ENCODE peak calls at places on chromosomes 5 and 9, in five cellular contexts. I, U, J, N and S are unnamed samples. For H3K4me1, the result is how much of the 10 kb centered on the place peaks cover.

GRCh38 chr5:37807015-37807414 is 32.8 kb downstream of the GDNF start:
- DNase-seq in I (no peak), U (no peak), J (no peak), N (no peak), S (no peak)

GRCh38 chr9:96441798-96442445 is 8.0 kb upstream of the HABP4 start:
- DNase-seq in I (no peak), U (peak), J (no peak), N (no peak), S (no peak)

GRCh38 chr5:74934949-74935751 is 69.0 kb upstream of the FAM169A start:
- DNase-seq in I (no peak), U (no peak), J (no peak), N (no peak), S (no peak)

GRCh38 chr5:41790038-41790776 is 80.0 kb downstream of the OXCT1 start:
- DNase-seq in I (no peak), U (no peak), J (no peak), N (no peak), S (no peak)

GRCh38 chr9:36855443-36856315 is 178.4 kb downstream of the PAX5 start:
- DNase-seq in I (no peak), U (no peak), J (no peak), N (no peak), S (no peak)

GRCh38 chr5:156380846-156381245 is 53.9 kb downstream of the SGCD start:
- DNase-seq in I (peak), U (no peak), J (no peak), N (no peak), S (peak)

GRCh38 chr9:96150324-96151023 is 151.5 kb downstream of the HSD17B3 start:
- DNase-seq in I (peak), U (no peak), J (no peak), N (no peak), S (no peak)

GRCh38 chr5:73338201-73339126 is 110.1 kb downstream of the FOXD1 start:
- DNase-seq in I (no peak), U (no peak), J (no peak), N (peak), S (no peak)

GRCh38 chr5:174585472-174585871 is 138.9 kb upstream of the MSX2 start:
- DNase-seq in I (no peak), U (no peak), J (no peak), N (no peak), S (no peak)

GRCh38 chr9:15553528-15553898 is 670 bp downstream of the CCDC171 start:
- DNase-seq in I (no peak), U (no peak), J (no peak), N (no peak), S (no peak)

GRCh38 chr9:16719921-16720320 is 150.5 kb downstream of the BNC2 start:
- DNase-seq in I (no peak), U (no peak), J (no peak), N (no peak), S (no peak)

GRCh38 chr5:68114641-68115040 is 100.9 kb upstream of the PIK3R1 start:
- DNase-seq in I (no peak), U (no peak), J (no peak), N (no peak), S (no peak)

GRCh38 chr5:75571547-75571946 is 39.7 kb upstream of the ANKDD1B start:
- DNase-seq in I (no peak), U (no peak), J (no peak), N (no peak), S (no peak)

GRCh38 chr9:89426389-89426961 is 71.4 kb downstream of the SEMA4D start:
- DNase-seq in I (no peak), U (no peak), J (no peak), N (no peak), S (no peak)

GRCh38 chr9:112112941-112113399 is 62.1 kb downstream of the SUSD1 start:
- DNase-seq in I (no peak), U (peak), J (no peak), N (no peak), S (no peak)

GRCh38 chr5:160198148-160198545 is 31.2 kb upstream of the FABP6 start:
- DNase-seq in I (no peak), U (no peak), J (no peak), N (no peak), S (no peak)

GRCh38 chr5:144139586-144139985 is 30.9 kb downstream of the YIPF5 start:
- DNase-seq in I (no peak), U (no peak), J (no peak), N (no peak), S (no peak)

GRCh38 chr5:135324897-135325650 is 74.0 kb downstream of the MACROH2A1 start:
- DNase-seq in I (no peak), U (no peak), J (no peak), N (no peak), S (no peak)

GRCh38 chr9:95826183-95826838 is 49.2 kb upstream of the ERCC6L2 start:
- DNase-seq in I (no peak), U (no peak), J (no peak), N (no peak), S (no peak)

GRCh38 chr9:134215395-134215708 is 51.0 kb upstream of the RNU6ATAC start:
- DNase-seq in I (peak), U (no peak), J (no peak), N (no peak), S (no peak)

GRCh38 chr5:78899922-78900362 is 85.2 kb downstream of the ARSB start:
- DNase-seq in I (no peak), U (peak), J (no peak), N (no peak), S (no peak)

DNA sequence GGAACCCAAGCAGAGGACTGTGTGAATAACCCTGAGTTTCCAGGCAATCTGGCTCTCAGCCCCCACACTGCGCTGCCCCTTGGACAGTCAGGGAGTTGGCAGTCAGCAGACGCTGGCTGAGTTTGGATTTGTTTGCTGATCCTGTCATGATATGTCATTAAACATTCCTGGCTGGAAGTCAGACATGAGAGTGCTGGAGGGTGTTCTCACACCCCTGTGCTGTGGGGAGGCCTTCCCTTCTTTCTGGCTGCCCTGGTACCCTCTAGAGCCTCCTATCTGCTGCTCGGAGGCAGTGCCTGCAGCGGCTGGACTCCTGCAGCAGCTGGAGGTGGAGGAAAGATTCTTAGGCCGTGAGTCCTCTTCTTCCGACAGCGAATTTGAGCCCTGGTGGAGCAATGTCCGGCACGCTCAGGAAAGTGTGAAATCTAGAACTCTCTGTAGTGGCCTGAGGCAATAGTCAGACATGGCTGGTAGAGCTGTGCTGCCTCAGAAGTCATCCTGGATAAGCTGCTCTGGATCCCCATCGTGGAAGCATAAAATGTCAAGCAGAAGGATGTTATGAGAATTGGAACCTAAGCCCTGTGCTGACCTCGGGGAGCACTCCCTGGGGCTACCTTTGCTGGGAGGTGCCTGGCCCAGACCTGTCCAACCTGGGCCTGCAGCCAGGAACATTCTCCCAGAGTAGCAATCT is 72.0 kb downstream of the PDE8B start:
- DNase-seq in I (no peak), U (no peak), J (no peak), N (no peak), S (no peak)
- H3K27ac ChIP-seq in I (peak), U (no peak), J (no peak), N (peak), S (no peak)

GRCh38 chr9:93466416-93467061 is 13.2 kb upstream of the FAM120AOS start:
- DNase-seq in I (no peak), U (no peak), J (no peak), N (no peak), S (no peak)
- H3K4me1 ChIP-seq in I (half or more), U (under half), J (half or more), N (under half), S (under half)

GRCh38 chr9:132242621-132243155 is 80.8 kb downstream of the NTNG2 start:
- DNase-seq in I (no peak), U (no peak), J (no peak), N (no peak), S (no peak)

GRCh38 chr9:132243156-132244074 is 81.6 kb downstream of the NTNG2 start:
- DNase-seq in I (no peak), U (no peak), J (no peak), N (no peak), S (no peak)

GRCh38 chr9:132241840-132242620 is 80.2 kb downstream of the NTNG2 start:
- DNase-seq in I (no peak), U (peak), J (peak), N (no peak), S (peak)

GRCh38 chr9:132245465-132245864 is 83.6 kb downstream of the NTNG2 start:
- DNase-seq in I (no peak), U (no peak), J (no peak), N (no peak), S (no peak)

GRCh38 chr9:132244582-132245455 is 83.0 kb downstream of the NTNG2 start:
- DNase-seq in I (no peak), U (peak), J (peak), N (peak), S (peak)
- TF ChIP-seq CTCF in I (no peak), U (no peak), J (no peak), N (no peak), S (no peak)

DNA sequence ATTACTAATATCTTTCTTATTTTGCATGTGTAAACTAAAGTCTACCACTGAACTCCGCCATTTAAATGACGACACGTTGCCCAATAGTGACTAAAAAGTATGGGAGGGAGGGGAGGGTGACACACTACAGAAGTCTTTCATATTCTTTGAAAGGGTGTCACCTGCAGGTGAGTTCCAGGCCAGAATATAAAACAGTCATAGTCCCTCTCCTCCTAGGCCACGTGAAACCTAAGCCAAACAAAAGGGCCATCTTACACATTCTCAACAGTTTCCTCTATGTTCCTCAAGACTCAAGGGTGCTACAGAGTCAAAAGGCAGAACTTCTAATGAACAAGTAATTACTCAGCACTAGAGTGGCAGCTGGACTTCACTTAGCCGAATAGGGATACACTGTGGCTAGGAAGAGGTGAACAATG is 6.4 kb downstream of the CEMIP2 start:
- DNase-seq in I (no peak), U (peak), J (no peak), N (no peak), S (no peak)
- H3K27ac ChIP-seq in I (no peak), U (peak), J (no peak), N (no peak), S (no peak)